ENCODE peak calls at places on chromosome 22, in seven cellular contexts. One of them, this sample, is unnamed.

GRCh38 chr22:36562261-36562835 is 33.4 kb upstream of the EIF3D start:
- DNase-seq in fibroblast of the aortic adventitia: peak
- DNase-seq in WTC11: no peak
- DNase-seq in fibroblast of lung: peak
- DNase-seq in GM23338: no peak
- DNase-seq in colonic mucosa: no peak
- DNase-seq in upper lobe of right lung: no peak
- DNase-seq in this sample: no peak

GRCh38 chr22:32502346-32502745 is 27.7 kb downstream of the FBXO7 start:
- DNase-seq in upper lobe of right lung: no peak
- DNase-seq in fibroblast of the aortic adventitia: no peak
- DNase-seq in fibroblast of lung: no peak
- DNase-seq in GM23338: peak
- DNase-seq in colonic mucosa: no peak
- DNase-seq in WTC11: no peak
- DNase-seq in this sample: no peak

GRCh38 chr22:39205344-39206021 is 39.3 kb downstream of the PDGFB start:
- DNase-seq in fibroblast of the aortic adventitia: peak
- DNase-seq in WTC11: no peak
- DNase-seq in colonic mucosa: no peak
- DNase-seq in fibroblast of lung: peak
- DNase-seq in GM23338: no peak
- DNase-seq in upper lobe of right lung: peak
- DNase-seq in this sample: no peak

GRCh38 chr22:49413551-49413950 is 414.1 kb downstream of the BRD1 start:
- DNase-seq in GM23338: no peak
- DNase-seq in fibroblast of lung: no peak
- DNase-seq in WTC11: no peak
- DNase-seq in upper lobe of right lung: no peak
- DNase-seq in fibroblast of the aortic adventitia: no peak
- DNase-seq in colonic mucosa: no peak
- DNase-seq in this sample: no peak

GRCh38 chr22:25482868-25483639 is 81.4 kb upstream of the GRK3 start:
- DNase-seq in WTC11: no peak
- DNase-seq in fibroblast of the aortic adventitia: no peak
- DNase-seq in fibroblast of lung: no peak
- DNase-seq in upper lobe of right lung: no peak
- DNase-seq in GM23338: no peak
- DNase-seq in colonic mucosa: no peak
- DNase-seq in this sample: no peak

GRCh38 chr22:39565414-39565944 is 5.1 kb upstream of the CACNA1I start:
- DNase-seq in fibroblast of lung: no peak
- DNase-seq in WTC11: no peak
- DNase-seq in GM23338: no peak
- DNase-seq in fibroblast of the aortic adventitia: no peak
- DNase-seq in upper lobe of right lung: no peak
- DNase-seq in colonic mucosa: no peak
- DNase-seq in this sample: no peak

GRCh38 chr22:45542001-45542520 is 39.4 kb downstream of the FBLN1 start:
- DNase-seq in WTC11: no peak
- DNase-seq in upper lobe of right lung: no peak
- DNase-seq in colonic mucosa: no peak
- DNase-seq in GM23338: no peak
- DNase-seq in fibroblast of lung: no peak
- DNase-seq in fibroblast of the aortic adventitia: no peak
- DNase-seq in this sample: no peak

GRCh38 chr22:17742528-17742902 is 31.8 kb downstream of the BID start:
- DNase-seq in WTC11: peak
- DNase-seq in colonic mucosa: peak
- DNase-seq in upper lobe of right lung: no peak
- DNase-seq in GM23338: peak
- DNase-seq in fibroblast of the aortic adventitia: peak
- DNase-seq in fibroblast of lung: peak
- DNase-seq in this sample: peak

GRCh38 chr22:20803696-20804324 is 29.9 kb downstream of the SERPIND1 start:
- DNase-seq in upper lobe of right lung: no peak
- DNase-seq in GM23338: peak
- DNase-seq in fibroblast of the aortic adventitia: peak
- DNase-seq in WTC11: peak
- DNase-seq in colonic mucosa: peak
- DNase-seq in fibroblast of lung: peak
- DNase-seq in this sample: peak

GRCh38 chr22:32533265-32534068 is 58.9 kb downstream of the FBXO7 start:
- DNase-seq in colonic mucosa: no peak
- DNase-seq in fibroblast of lung: peak
- DNase-seq in GM23338: no peak
- DNase-seq in fibroblast of the aortic adventitia: peak
- DNase-seq in WTC11: no peak
- DNase-seq in upper lobe of right lung: no peak
- DNase-seq in this sample: no peak

GRCh38 chr22:48242461-48242864 is 1480.0 kb downstream of the TBC1D22A start:
- DNase-seq in colonic mucosa: peak
- DNase-seq in fibroblast of lung: no peak
- DNase-seq in GM23338: no peak
- DNase-seq in WTC11: no peak
- DNase-seq in upper lobe of right lung: no peak
- DNase-seq in fibroblast of the aortic adventitia: no peak
- DNase-seq in this sample: no peak

GRCh38 chr22:36331306-36331911 is 56.4 kb downstream of the MYH9 start:
- DNase-seq in GM23338: peak
- DNase-seq in fibroblast of the aortic adventitia: peak
- DNase-seq in WTC11: peak
- DNase-seq in fibroblast of lung: peak
- DNase-seq in colonic mucosa: peak
- DNase-seq in upper lobe of right lung: peak
- DNase-seq in this sample: no peak

GRCh38 chr22:32120603-32121002 is 38.5 kb downstream of the C22orf42 start:
- DNase-seq in colonic mucosa: no peak
- DNase-seq in GM23338: no peak
- DNase-seq in fibroblast of lung: no peak
- DNase-seq in WTC11: no peak
- DNase-seq in upper lobe of right lung: no peak
- DNase-seq in fibroblast of the aortic adventitia: no peak
- DNase-seq in this sample: no peak

GRCh38 chr22:27378994-27379393 is 422.6 kb downstream of the MN1 start:
- DNase-seq in fibroblast of lung: no peak
- DNase-seq in colonic mucosa: no peak
- DNase-seq in fibroblast of the aortic adventitia: no peak
- DNase-seq in WTC11: no peak
- DNase-seq in upper lobe of right lung: no peak
- DNase-seq in GM23338: no peak
- DNase-seq in this sample: no peak

GRCh38 chr22:20514658-20515406 is 7.4 kb downstream of the MED15 start:
- DNase-seq in WTC11: no peak
- DNase-seq in GM23338: no peak
- DNase-seq in colonic mucosa: no peak
- DNase-seq in fibroblast of the aortic adventitia: peak
- DNase-seq in fibroblast of lung: peak
- DNase-seq in upper lobe of right lung: no peak
- DNase-seq in this sample: no peak

GRCh38 chr22:46754826-46755225 is 7.6 kb upstream of the TBC1D22A start:
- DNase-seq in WTC11: no peak
- DNase-seq in colonic mucosa: no peak
- DNase-seq in GM23338: no peak
- DNase-seq in fibroblast of lung: no peak
- DNase-seq in fibroblast of the aortic adventitia: no peak
- DNase-seq in upper lobe of right lung: no peak
- DNase-seq in this sample: no peak

GRCh38 chr22:48263791-48264351 is 1501.4 kb downstream of the TBC1D22A start:
- DNase-seq in colonic mucosa: no peak
- DNase-seq in fibroblast of the aortic adventitia: no peak
- DNase-seq in GM23338: no peak
- DNase-seq in WTC11: no peak
- DNase-seq in upper lobe of right lung: no peak
- DNase-seq in fibroblast of lung: no peak
- DNase-seq in this sample: no peak

GRCh38 chr22:40156001-40156516 is 21.7 kb upstream of the TNRC6B start:
- DNase-seq in fibroblast of the aortic adventitia: peak
- DNase-seq in colonic mucosa: peak
- DNase-seq in GM23338: peak
- DNase-seq in fibroblast of lung: peak
- DNase-seq in WTC11: peak
- DNase-seq in upper lobe of right lung: no peak
- DNase-seq in this sample: no peak

GRCh38 chr22:11605468-11605981 is 3922.5 kb upstream of the OR11H1 start:
- DNase-seq in colonic mucosa: no peak
- DNase-seq in WTC11: no peak
- DNase-seq in fibroblast of lung: no peak
- DNase-seq in fibroblast of the aortic adventitia: no peak
- DNase-seq in upper lobe of right lung: peak
- DNase-seq in GM23338: no peak
- DNase-seq in this sample: no peak

GRCh38 chr22:45621836-45622600 is 49.6 kb upstream of the ATXN10 start:
- DNase-seq in fibroblast of lung: no peak
- DNase-seq in upper lobe of right lung: peak
- DNase-seq in colonic mucosa: no peak
- DNase-seq in GM23338: no peak
- DNase-seq in fibroblast of the aortic adventitia: no peak
- DNase-seq in WTC11: no peak
- DNase-seq in this sample: no peak

GRCh38 chr22:50717709-50718351 is 20.2 kb upstream of the ACR start:
- DNase-seq in fibroblast of the aortic adventitia: no peak
- DNase-seq in fibroblast of lung: no peak
- DNase-seq in colonic mucosa: no peak
- DNase-seq in upper lobe of right lung: no peak
- DNase-seq in WTC11: no peak
- DNase-seq in GM23338: no peak
- DNase-seq in this sample: no peak
- TF ChIP-seq CTCF in fibroblast of the aortic adventitia: no peak
- TF ChIP-seq CTCF in fibroblast of lung: no peak
- TF ChIP-seq CTCF in colonic mucosa: no peak
- TF ChIP-seq CTCF in upper lobe of right lung: no peak
- TF ChIP-seq CTCF in WTC11: no peak
- TF ChIP-seq CTCF in GM23338: peak
- TF ChIP-seq CTCF in this sample: no peak

GRCh38 chr22:44085743-44086741 is 61.9 kb downstream of the PARVB start:
- DNase-seq in fibroblast of lung: peak
- DNase-seq in GM23338: peak
- DNase-seq in upper lobe of right lung: peak
- DNase-seq in colonic mucosa: peak
- DNase-seq in fibroblast of the aortic adventitia: peak
- DNase-seq in WTC11: peak
- DNase-seq in this sample: peak
- TF ChIP-seq CTCF in fibroblast of lung: peak
- TF ChIP-seq CTCF in GM23338: peak
- TF ChIP-seq CTCF in upper lobe of right lung: peak
- TF ChIP-seq CTCF in colonic mucosa: peak
- TF ChIP-seq CTCF in fibroblast of the aortic adventitia: peak
- TF ChIP-seq CTCF in WTC11: peak
- TF ChIP-seq CTCF in this sample: peak

GRCh38 chr22:42614312-42615091 is at the start of gene POLDIP3:
- DNase-seq in fibroblast of lung: peak
- DNase-seq in WTC11: peak
- DNase-seq in upper lobe of right lung: peak
- DNase-seq in fibroblast of the aortic adventitia: peak
- DNase-seq in GM23338: peak
- DNase-seq in colonic mucosa: peak
- DNase-seq in this sample: peak
- TF ChIP-seq CTCF in fibroblast of lung: no peak
- TF ChIP-seq CTCF in WTC11: no peak
- TF ChIP-seq CTCF in upper lobe of right lung: no peak
- TF ChIP-seq CTCF in fibroblast of the aortic adventitia: no peak
- TF ChIP-seq CTCF in GM23338: peak
- TF ChIP-seq CTCF in colonic mucosa: peak
- TF ChIP-seq CTCF in this sample: no peak

DNA sequence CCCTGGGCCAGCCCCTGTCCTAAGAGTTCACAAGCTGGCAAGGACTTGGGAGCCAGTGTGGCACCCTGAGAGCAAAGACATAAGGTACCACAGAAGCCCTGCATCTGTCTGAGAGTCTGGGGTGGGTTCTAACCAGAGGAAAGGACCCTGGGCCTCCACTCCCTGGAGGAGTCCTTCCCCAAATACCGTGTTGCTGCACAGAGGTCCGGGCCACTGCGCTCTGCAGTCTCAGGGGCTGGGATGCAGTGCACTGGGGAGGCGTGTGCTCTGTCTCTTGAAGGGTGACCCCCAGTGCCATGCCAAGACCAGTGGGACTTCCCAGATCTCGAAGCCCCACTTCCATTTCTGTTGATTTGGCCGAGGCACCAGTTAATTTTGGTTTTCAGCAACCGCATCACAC is 4.3 kb upstream of the SH3BP1 start:
- DNase-seq in GM23338: no peak
- DNase-seq in colonic mucosa: no peak
- DNase-seq in upper lobe of right lung: no peak
- DNase-seq in fibroblast of the aortic adventitia: no peak
- DNase-seq in WTC11: no peak
- DNase-seq in fibroblast of lung: no peak
- DNase-seq in this sample: no peak
- TF ChIP-seq CTCF in GM23338: no peak
- TF ChIP-seq CTCF in colonic mucosa: no peak
- TF ChIP-seq CTCF in upper lobe of right lung: no peak
- TF ChIP-seq CTCF in fibroblast of the aortic adventitia: no peak
- TF ChIP-seq CTCF in WTC11: no peak
- TF ChIP-seq CTCF in fibroblast of lung: no peak
- TF ChIP-seq CTCF in this sample: no peak

This sample was measured in nephron progenitor cell.